ENCODE peak calls at places on chromosome 16, in six cellular contexts. A is HCT116, G is H1, W is GM12878, H is K562, C is SK-N-SH. Y is an unnamed sample.

GRCh38 chr16:11672206-11673090 is 4.2 kb downstream of the SNN start:
- DNase-seq in G (no peak), A (no peak), C (no peak), H (peak; percentile 34), W (peak; percentile 39), Y (no peak)

GRCh38 chr16:86044241-86044671 is 145.3 kb downstream of the IRF8 start:
- DNase-seq in W (no peak), C (peak; percentile 71), A (peak; percentile 57), H (peak; percentile 79), G (peak; percentile 46), Y (peak; percentile 67)

GRCh38 chr16:29757950-29758466 is 12.2 kb upstream of the C16orf54 start:
- DNase-seq in H (no peak), C (no peak), W (no peak), G (no peak), A (no peak), Y (no peak)

GRCh38 chr16:75095204-75095621 is 21.4 kb downstream of the LDHD start:
- DNase-seq in C (no peak), A (no peak), G (no peak), W (no peak), H (no peak), Y (no peak)

GRCh38 chr16:56932588-56933265 is 785 bp downstream of the HERPUD1 start:
- DNase-seq in G (no peak), H (peak; percentile 52), C (peak; percentile 67), W (no peak), A (peak; percentile 38), Y (peak; percentile 75)

GRCh38 chr16:27323781-27324561 is 10.2 kb downstream of the IL4R start:
- DNase-seq in C (no peak), G (no peak), W (no peak), A (no peak), H (no peak), Y (no peak)

GRCh38 chr16:24971718-24972117 is 43.5 kb downstream of the ARHGAP17 start:
- DNase-seq in A (no peak), C (peak; percentile 76), H (no peak), W (no peak), G (no peak), Y (no peak)

GRCh38 chr16:75420987-75421819 is 12.1 kb downstream of the CFDP1 start:
- DNase-seq in A (no peak), W (no peak), G (peak; percentile 53), C (peak; percentile 71), H (peak; percentile 26), Y (no peak)

GRCh38 chr16:68707341-68708152 is 29.5 kb upstream of the CDH1 start:
- DNase-seq in C (no peak), A (peak; percentile 64), G (peak; percentile 66), H (peak; percentile 66), W (no peak), Y (peak; percentile 42)

GRCh38 chr16:87607223-87607622 is 4.9 kb downstream of the JPH3 start:
- DNase-seq in A (no peak), C (no peak), W (no peak), H (no peak), G (no peak), Y (no peak)

GRCh38 chr16:87610026-87610425 is 7.7 kb downstream of the JPH3 start:
- DNase-seq in A (no peak), H (no peak), G (no peak), W (no peak), C (no peak), Y (no peak)

GRCh38 chr16:87607871-87608270 is 5.6 kb downstream of the JPH3 start:
- DNase-seq in C (no peak), H (no peak), G (no peak), W (no peak), A (no peak), Y (no peak)

GRCh38 chr16:87611456-87611855 is 9.1 kb downstream of the JPH3 start:
- DNase-seq in A (no peak), C (no peak), G (no peak), H (no peak), W (no peak), Y (no peak)

GRCh38 chr16:87608400-87608985 is 6.2 kb downstream of the JPH3 start:
- DNase-seq in C (no peak), G (no peak), W (no peak), H (peak; percentile 84), A (no peak), Y (peak; percentile 99)
- TF ChIP-seq JUND in C (no peak), G (no peak), W (no peak), H (no peak), A (no peak), Y (no peak)

GRCh38 chr16:53041196-53041977 is 11.3 kb downstream of the CHD9NB start:
- DNase-seq in C (no peak), H (no peak), G (no peak), A (no peak), W (no peak), Y (peak; percentile 89)
- TF ChIP-seq JUND in C (no peak), H (no peak), G (no peak), A (no peak), W (no peak), Y (no peak)

GRCh38 chr16:3188925-3189825 is 1.2 kb downstream of the OR1F1 start:
- DNase-seq in C (peak; percentile 76), A (no peak), H (peak; percentile 79), W (no peak), G (no peak), Y (no peak)

GRCh38 chr16:3186946-3187690 is 886 bp upstream of the OR1F1 start:
- DNase-seq in W (no peak), G (no peak), A (no peak), H (no peak), C (no peak), Y (no peak)

GRCh38 chr16:3188675-3188924 is 596 bp downstream of the OR1F1 start:
- DNase-seq in C (no peak), H (no peak), W (no peak), G (no peak), A (no peak), Y (no peak)

GRCh38 chr16:3189869-3190268 is 1.9 kb downstream of the OR1F1 start:
- DNase-seq in W (no peak), H (no peak), G (no peak), C (no peak), A (no peak), Y (no peak)

GRCh38 chr16:3187798-3188674 is at the start of gene OR1F1:
- DNase-seq in H (peak; percentile 36), G (no peak), C (peak; percentile 78), W (no peak), A (peak; percentile 81), Y (no peak)
- TF ChIP-seq JUND in H (no peak), G (no peak), C (no peak), W (no peak), A (no peak), Y (no peak)

GRCh38 chr16:4529085-4530060 is 9.2 kb downstream of the CDIP1 start:
- DNase-seq in C (no peak), G (peak; percentile 91), H (no peak), A (no peak), W (peak; percentile 23), Y (no peak)
- TF ChIP-seq JUND in C (peak; percentile 13), G (peak; percentile 52), H (no peak), A (no peak), W (no peak), Y (no peak)

GRCh38 chr16:4942481-4942880 is 5.5 kb upstream of the PPL start:
- DNase-seq in A (no peak), C (no peak), H (no peak), W (no peak), G (no peak), Y (no peak)
- TF ChIP-seq JUND in A (no peak), C (no peak), H (no peak), W (no peak), G (no peak), Y (no peak)

DNA sequence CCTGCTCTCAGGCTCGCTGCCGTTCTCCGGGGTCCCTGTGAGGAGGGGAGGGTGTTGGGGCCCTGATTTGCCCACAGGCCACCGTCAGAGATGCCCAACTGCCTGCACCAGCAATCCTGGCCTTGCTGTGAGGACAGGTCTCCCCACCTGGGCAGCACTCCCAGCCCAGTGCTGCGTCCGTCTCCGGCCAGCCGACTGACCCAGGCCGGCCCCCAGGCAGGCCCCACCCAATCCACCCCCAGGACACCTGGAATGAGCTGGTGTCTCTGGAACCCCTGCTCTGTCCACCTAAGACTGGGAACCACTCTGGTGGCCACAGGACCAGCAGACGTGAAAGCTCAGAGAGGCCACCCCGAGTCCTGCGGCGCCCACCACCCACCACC is 20.1 kb downstream of the PKD1 start:
- DNase-seq in W (no peak), G (no peak), H (peak; percentile 4), C (no peak), A (no peak), Y (no peak)
- TF ChIP-seq JUND in W (no peak), G (no peak), H (no peak), C (no peak), A (no peak), Y (no peak)

DNA sequence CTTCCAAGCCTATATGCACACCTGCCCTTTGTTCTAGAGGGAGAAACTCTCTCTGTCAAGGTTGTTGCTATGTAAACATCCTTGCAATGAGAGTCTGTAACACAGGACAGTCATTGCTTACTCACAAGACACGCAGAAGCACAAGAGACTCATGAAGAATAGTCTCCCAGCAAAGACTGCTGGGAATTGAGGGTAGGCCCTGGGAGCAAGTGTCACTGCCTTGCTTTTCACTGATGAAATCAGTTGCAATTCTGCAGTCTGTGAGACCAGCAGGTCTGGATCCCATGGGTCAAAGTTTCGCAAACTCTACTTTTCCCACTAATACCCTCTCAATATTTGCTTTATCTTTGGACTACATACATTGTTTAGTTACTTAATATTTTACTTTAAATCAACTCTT is 177.4 kb downstream of the FTO start:
- DNase-seq in A (peak; percentile 44), H (no peak), G (no peak), W (no peak), C (no peak), Y (no peak)
- TF ChIP-seq JUND in A (peak; percentile 25), H (peak; percentile 13), G (no peak), W (no peak), C (no peak), Y (no peak)

GRCh38 chr16:49189286-49189685 is 92.4 kb downstream of the CBLN1 start:
- DNase-seq in C (peak; percentile 32), H (no peak), A (no peak), W (no peak), G (no peak), Y (no peak)
- TF ChIP-seq JUND in C (no peak), H (no peak), A (no peak), W (no peak), G (no peak), Y (no peak)

Y was measured in T47D.